ENCODE peak calls at places on chromosomes 1 and 21, in ten cellular contexts. F is transverse colon, T is esophagus muscularis mucosa, P is K562, S is HCT116, Q is sigmoid colon, E is stomach, U is GM12878, L is endothelial cell of umbilical vein, M is breast epithelium. W is an unnamed sample.

GRCh38 chr1:209567788-209568187 is 15.7 kb upstream of the CAMK1G start:
- DNase-seq in F (no peak), T (no peak), P (no peak), S (no peak), Q (no peak), E (no peak), U (no peak), L (no peak), M (no peak), W (no peak)

GRCh38 chr1:200029035-200029623 is 1.6 kb downstream of the NR5A2 start:
- DNase-seq in F (peak; percentile 59), T (no peak), P (no peak), S (peak; percentile 4), Q (no peak), E (peak; percentile 49), U (no peak), L (peak; percentile 69), M (no peak), W (peak; percentile 81)

GRCh38 chr21:34073749-34074282 is 438 bp downstream of the MRPS6 start:
- DNase-seq in F (peak; percentile 52), T (no peak), P (peak; percentile 75), S (no peak), Q (peak; percentile 64), E (peak; percentile 38), U (no peak), L (peak; percentile 10), M (no peak), W (peak; percentile 90)

GRCh38 chr1:156927215-156928042 is 7.0 kb downstream of the LRRC71 start:
- DNase-seq in F (peak; percentile 72), T (no peak), P (peak; percentile 74), S (peak; percentile 66), Q (peak; percentile 79), E (peak; percentile 75), U (no peak), L (peak; percentile 79), M (peak; percentile 71), W (peak; percentile 17)

GRCh38 chr1:6603851-6604558 is 1.3 kb upstream of the KLHL21 start:
- DNase-seq in F (peak; percentile 57), T (no peak), P (peak; percentile 72), S (no peak), Q (peak; percentile 94), E (peak; percentile 84), U (no peak), L (peak; percentile 91), M (peak; percentile 71), W (peak; percentile 87)

GRCh38 chr1:109263234-109263596 is 13.9 kb downstream of the CELSR2 start:
- DNase-seq in F (no peak), T (no peak), P (no peak), S (no peak), Q (no peak), E (no peak), U (no peak), L (no peak), M (no peak), W (no peak)

GRCh38 chr1:207579436-207579799 is 65.5 kb upstream of the CR1L start:
- DNase-seq in F (peak; percentile 29), T (no peak), P (peak; percentile 73), S (peak; percentile 68), Q (no peak), E (peak; percentile 36), U (peak; percentile 17), L (peak; percentile 70), M (no peak), W (no peak)

GRCh38 chr1:163071381-163072255 is 2.5 kb downstream of the RGS4 start:
- DNase-seq in F (peak; percentile 46), T (no peak), P (peak; percentile 58), S (peak; percentile 60), Q (peak; percentile 79), E (peak; percentile 68), U (no peak), L (peak; percentile 88), M (no peak), W (no peak)

GRCh38 chr1:25906644-25907300 is 553 bp upstream of the STMN1 start:
- DNase-seq in F (peak; percentile 32), T (no peak), P (no peak), S (no peak), Q (no peak), E (peak; percentile 43), U (no peak), L (no peak), M (no peak), W (no peak)

GRCh38 chr1:182888736-182889531 is 49.8 kb downstream of the DHX9 start:
- DNase-seq in F (no peak), T (no peak), P (peak; percentile 19), S (no peak), Q (no peak), E (no peak), U (no peak), L (no peak), M (no peak), W (no peak)

GRCh38 chr21:41185802-41186201 is 17.8 kb downstream of the BACE2 start:
- DNase-seq in F (no peak), T (no peak), P (no peak), S (no peak), Q (no peak), E (no peak), U (no peak), L (no peak), M (no peak), W (no peak)

GRCh38 chr1:195251900-195252299 is 1356.3 kb downstream of the KCNT2 start:
- DNase-seq in F (no peak), T (no peak), P (no peak), S (no peak), Q (no peak), E (no peak), U (no peak), L (no peak), M (no peak), W (no peak)

GRCh38 chr1:234315091-234315541 is 58.1 kb upstream of the COA6 start:
- DNase-seq in F (no peak), T (peak; percentile 60), P (no peak), S (no peak), Q (no peak), E (no peak), U (no peak), L (peak; percentile 67), M (no peak), W (no peak)

DNA sequence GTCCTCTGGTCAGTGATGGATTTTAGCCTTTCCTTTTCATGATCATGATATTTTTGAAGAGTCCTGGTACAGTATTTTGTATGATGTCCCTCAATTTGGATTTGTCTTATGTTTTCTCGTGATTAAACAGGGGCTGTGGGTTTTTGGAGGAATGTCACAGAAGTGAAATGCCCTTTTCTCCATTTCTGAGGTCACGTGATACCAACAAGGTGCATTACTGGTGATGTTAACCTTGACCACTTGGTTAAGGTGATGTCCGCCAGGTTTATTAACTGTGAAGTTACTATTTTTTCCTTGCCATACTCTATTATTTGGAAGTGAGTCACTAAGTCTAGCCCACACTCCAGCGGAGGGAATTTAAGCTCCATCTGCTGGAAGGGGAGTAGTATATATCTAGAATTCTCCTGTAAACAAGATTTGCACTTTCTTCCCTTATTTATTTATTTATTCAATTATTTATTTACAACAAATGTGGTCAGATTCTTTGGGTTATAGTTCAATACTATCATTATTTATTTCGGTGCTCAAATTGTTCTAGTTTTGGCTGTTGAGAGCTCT is 123.4 kb downstream of the HIVEP3 start:
- DNase-seq in F (no peak), T (no peak), P (no peak), S (peak; percentile 38), Q (no peak), E (no peak), U (no peak), L (peak; percentile 43), M (no peak), W (no peak)
- TF ChIP-seq CTCF in F (no peak), T (no peak), P (no peak), S (peak; percentile 30), Q (no peak), E (no peak), U (peak; percentile 1), L (peak; percentile 22), M (no peak), W (no peak)

GRCh38 chr1:248838357-248839167 is 538 bp downstream of the ZNF672 start:
- DNase-seq in F (peak; percentile 92), T (peak; percentile 97), P (peak; percentile 85), S (peak; percentile 85), Q (peak; percentile 97), E (peak; percentile 94), U (no peak), L (peak; percentile 91), M (peak; percentile 91), W (peak; percentile 98)
- TF ChIP-seq POLR2A in F (peak; percentile 93), T (peak; percentile 83), P (peak; percentile 96), S (no peak), Q (peak; percentile 80), E (no peak), U (peak; percentile 82), L (no peak), M (peak; percentile 75), W (peak; percentile 54)

GRCh38 chr1:23555949-23556640 is 3.2 kb downstream of the ID3 start:
- DNase-seq in F (peak; percentile 54), T (no peak), P (no peak), S (peak; percentile 67), Q (no peak), E (no peak), U (no peak), L (peak; percentile 90), M (no peak), W (no peak)
- TF ChIP-seq POLR2AphosphoS5 in F (no peak), T (peak; percentile 46), P (no peak), S (no peak), Q (no peak), E (no peak), U (no peak), L (no peak), M (no peak), W (no peak)

GRCh38 chr1:62318320-62318755 is 896 bp downstream of the KANK4 start:
- DNase-seq in F (no peak), T (no peak), P (no peak), S (no peak), Q (no peak), E (peak; percentile 39), U (no peak), L (no peak), M (no peak), W (no peak)

GRCh38 chr1:62318756-62319544 is at the start of gene KANK4:
- DNase-seq in F (peak; percentile 45), T (no peak), P (no peak), S (no peak), Q (no peak), E (peak; percentile 28), U (no peak), L (no peak), M (no peak), W (no peak)

GRCh38 chr1:62317021-62317768 is 2.0 kb downstream of the KANK4 start:
- DNase-seq in F (no peak), T (no peak), P (no peak), S (no peak), Q (no peak), E (no peak), U (no peak), L (no peak), M (no peak), W (no peak)

GRCh38 chr1:62325076-62325475 is 5.8 kb upstream of the KANK4 start:
- DNase-seq in F (no peak), T (no peak), P (no peak), S (no peak), Q (no peak), E (no peak), U (no peak), L (no peak), M (no peak), W (no peak)

DNA sequence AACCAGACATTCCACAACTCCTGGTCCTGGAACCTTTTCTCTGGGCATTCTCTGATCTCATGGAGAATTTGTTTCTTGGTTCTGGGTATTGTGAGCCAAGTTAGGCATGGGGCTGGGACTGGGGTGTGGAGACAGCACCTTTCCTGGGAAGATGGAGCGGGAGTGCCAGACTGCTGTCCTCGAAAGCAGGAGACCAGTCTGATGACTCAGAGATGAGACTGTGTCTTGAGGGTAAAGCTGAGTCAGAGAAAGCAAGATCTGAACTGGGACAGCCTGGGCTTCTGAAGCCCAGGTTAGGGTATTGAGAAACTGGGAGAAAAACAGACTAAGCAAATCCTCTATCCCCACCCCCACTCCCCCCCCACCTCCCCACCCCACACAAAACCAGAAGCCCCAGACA is 2.2 kb upstream of the KANK4 start:
- DNase-seq in F (no peak), T (no peak), P (no peak), S (peak; percentile 39), Q (no peak), E (no peak), U (no peak), L (no peak), M (no peak), W (no peak)
- TF ChIP-seq CTCF in F (no peak), T (no peak), P (no peak), S (no peak), Q (no peak), E (no peak), U (no peak), L (no peak), M (no peak), W (no peak)